ENCODE peak calls at places on chromosomes 11 and 22, in six cellular contexts. G is kidney, R is HFF-Myc, Q is neural progenitor cell, D is PC-9, K is breast epithelium. F is an unnamed sample.

GRCh38 chr22:46239261-46240048 is 10.6 kb downstream of the CDPF1 start:
- DNase-seq in G (no peak), R (no peak), Q (no peak), D (no peak), K (no peak), F (no peak)

GRCh38 chr11:94793822-94794221 is 25.7 kb downstream of the AMOTL1 start:
- DNase-seq in G (no peak), R (no peak), Q (no peak), D (no peak), K (no peak), F (no peak)

GRCh38 chr22:28899199-28899853 is 16.0 kb downstream of the ZNRF3 start:
- DNase-seq in G (no peak), R (no peak), Q (no peak), D (no peak), K (peak), F (no peak)

GRCh38 chr11:122107045-122107444 is 9.0 kb downstream of the BLID start:
- DNase-seq in G (no peak), R (no peak), Q (no peak), D (no peak), K (no peak), F (no peak)

GRCh38 chr11:6618117-6619020 is 853 bp downstream of the TPP1 start:
- DNase-seq in G (peak), R (no peak), Q (no peak), D (no peak), K (no peak), F (no peak)

GRCh38 chr22:29457730-29458129 is 19.3 kb downstream of the RFPL1 start:
- DNase-seq in G (no peak), R (peak), Q (peak), D (no peak), K (no peak), F (no peak)

GRCh38 chr11:69194956-69195355 is 39.2 kb downstream of the SMIM38 start:
- DNase-seq in G (no peak), R (no peak), Q (no peak), D (no peak), K (no peak), F (no peak)

GRCh38 chr11:8814923-8815240 is 96.1 kb upstream of the AKIP1 start:
- DNase-seq in G (peak), R (no peak), Q (no peak), D (no peak), K (no peak), F (no peak)

GRCh38 chr11:19670030-19670761 is 42.4 kb upstream of the NAV2 start:
- DNase-seq in G (no peak), R (no peak), Q (peak), D (no peak), K (no peak), F (no peak)

GRCh38 chr22:36027579-36027959 is 1.1 kb downstream of the RBFOX2 start:
- DNase-seq in G (no peak), R (no peak), Q (peak), D (no peak), K (no peak), F (no peak)

GRCh38 chr22:47015589-47016178 is 253.2 kb downstream of the TBC1D22A start:
- DNase-seq in G (no peak), R (no peak), Q (no peak), D (no peak), K (no peak), F (no peak)

GRCh38 chr11:13772223-13773046 is 104.0 kb downstream of the FAR1 start:
- DNase-seq in G (no peak), R (peak), Q (peak), D (peak), K (no peak), F (no peak)

GRCh38 chr22:37309221-37310074 is 27.1 kb downstream of the CYTH4 start:
- DNase-seq in G (no peak), R (no peak), Q (no peak), D (no peak), K (no peak), F (no peak)

GRCh38 chr11:80930038-80930437 is 1489.2 kb upstream of the TENM4 start:
- DNase-seq in G (no peak), R (no peak), Q (no peak), D (no peak), K (no peak), F (no peak)

GRCh38 chr11:2577071-2578005 is 122.5 kb downstream of the KCNQ1OT1 start:
- DNase-seq in G (peak), R (no peak), Q (no peak), D (no peak), K (no peak), F (no peak)

GRCh38 chr11:111526501-111526900 is 11.9 kb downstream of the HOATZ start:
- DNase-seq in G (no peak), R (no peak), Q (no peak), D (peak), K (no peak), F (no peak)

GRCh38 chr11:22426915-22427314 is 88.7 kb downstream of the SLC17A6 start:
- DNase-seq in G (no peak), R (no peak), Q (no peak), D (no peak), K (no peak), F (no peak)

GRCh38 chr11:91299980-91300379 is 924.6 kb upstream of the FAT3 start:
- DNase-seq in G (no peak), R (no peak), Q (no peak), D (no peak), K (no peak), F (no peak)

GRCh38 chr11:66981976-66982578 is 7.0 kb downstream of the C11orf86 start:
- DNase-seq in G (peak), R (peak), Q (no peak), D (peak), K (peak), F (no peak)

GRCh38 chr11:19382131-19382611 is 141.4 kb upstream of the E2F8 start:
- DNase-seq in G (no peak), R (no peak), Q (peak), D (no peak), K (no peak), F (no peak)

GRCh38 chr11:109735139-109735538 is 313.1 kb downstream of the C11orf87 start:
- DNase-seq in G (no peak), R (no peak), Q (no peak), D (no peak), K (no peak), F (no peak)

GRCh38 chr22:23849009-23850006 is 8.4 kb upstream of the SLC2A11 start:
- DNase-seq in G (peak), R (no peak), Q (peak), D (peak), K (peak), F (no peak)

GRCh38 chr22:49021926-49022815 is 805.5 kb downstream of the BRD1 start:
- DNase-seq in G (peak), R (no peak), Q (no peak), D (no peak), K (no peak), F (no peak)

GRCh38 chr11:62976109-62976508 is 8.7 kb downstream of the SLC22A6 start:
- DNase-seq in G (no peak), R (no peak), Q (no peak), D (no peak), K (no peak), F (no peak)

GRCh38 chr11:62980133-62980760 is 4.5 kb downstream of the SLC22A6 start:
- DNase-seq in G (no peak), R (no peak), Q (peak), D (no peak), K (no peak), F (no peak)

DNA sequence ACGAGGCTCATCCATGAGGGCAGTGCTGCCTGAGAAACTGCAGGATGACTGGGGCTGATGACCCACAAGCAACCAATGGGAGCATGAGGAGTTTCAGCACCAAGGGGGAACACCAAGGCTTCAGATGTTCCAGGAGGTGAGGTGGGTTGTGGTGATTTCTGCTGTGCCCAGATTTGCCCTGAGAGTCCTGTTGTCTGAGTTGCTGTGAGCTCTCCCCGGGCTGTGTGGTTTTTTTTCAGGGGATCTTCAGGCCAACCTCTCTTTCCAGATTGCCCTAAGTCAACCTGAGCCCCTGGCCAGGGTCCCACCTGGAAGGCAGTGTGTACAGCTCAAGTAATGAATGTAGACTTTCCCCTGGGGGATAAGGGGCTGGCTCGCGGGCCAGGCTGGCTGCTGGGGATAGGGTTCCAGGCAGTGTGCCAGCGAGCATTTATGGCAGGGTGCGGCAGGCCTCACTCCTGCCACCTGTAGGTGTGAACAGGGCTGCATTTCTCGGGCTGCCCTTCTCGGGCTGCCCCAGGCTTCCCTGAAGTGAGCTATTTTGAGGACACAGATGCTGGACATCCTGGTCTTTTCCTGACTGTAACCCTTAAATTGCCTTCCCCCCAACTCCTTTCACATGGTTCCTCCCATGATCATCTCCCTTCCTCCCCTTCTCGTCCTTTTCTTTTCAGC is 9.8 kb downstream of the SLC22A6 start:
- DNase-seq in G (no peak), R (peak), Q (peak), D (peak), K (no peak), F (no peak)
- TF ChIP-seq CTCF in G (peak), R (peak), Q (peak), D (peak), K (no peak), F (no peak)

GRCh38 chr11:86453290-86454030 is 78.8 kb downstream of the CCDC81 start:
- DNase-seq in G (no peak), R (no peak), Q (no peak), D (no peak), K (no peak), F (no peak)
- TF ChIP-seq CTCF in G (no peak), R (peak), Q (peak), D (no peak), K (no peak), F (no peak)

GRCh38 chr11:132126973-132127900 is 756.8 kb downstream of the NTM start:
- DNase-seq in G (no peak), R (peak), Q (peak), D (no peak), K (peak), F (no peak)
- TF ChIP-seq CTCF in G (peak), R (peak), Q (peak), D (peak), K (no peak), F (no peak)

DNA sequence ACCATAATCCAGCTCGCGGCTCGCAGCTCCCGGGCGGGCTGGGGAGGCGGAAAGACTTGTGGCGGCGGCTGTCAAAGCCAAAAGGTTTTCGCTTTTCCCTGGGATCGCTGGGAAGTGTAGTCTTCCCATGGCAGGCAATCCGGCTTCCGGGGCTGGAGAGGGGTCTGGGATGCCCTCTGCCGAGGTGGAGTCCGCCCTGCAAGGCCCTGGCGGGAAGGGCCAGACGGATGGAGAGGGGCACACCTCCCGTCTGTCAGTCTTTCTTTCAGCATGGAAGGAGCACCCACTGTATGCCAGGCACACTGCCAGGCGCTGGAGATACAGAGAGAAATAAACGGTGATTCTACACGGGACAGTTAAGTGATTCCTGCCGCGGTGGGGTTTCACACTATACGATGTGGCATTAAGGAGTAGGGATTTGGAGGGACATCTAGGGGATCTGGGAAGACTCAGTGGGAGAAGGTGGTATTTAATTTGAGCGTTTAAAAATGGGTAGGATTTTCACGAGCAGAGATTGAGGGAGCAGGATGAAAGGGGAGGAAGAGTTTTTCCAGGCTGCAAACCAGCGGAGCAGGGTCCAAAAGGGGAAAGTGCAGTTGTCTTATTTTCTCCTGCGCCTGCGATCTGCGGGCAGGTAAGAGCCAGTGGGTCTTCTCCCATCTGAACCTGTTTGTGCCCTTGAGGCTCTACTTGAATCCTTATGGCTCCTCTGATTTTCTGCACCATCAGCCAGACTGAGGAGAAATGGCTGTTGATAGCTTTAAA is at the start of gene BACE1:
- DNase-seq in G (peak), R (peak), Q (peak), D (peak), K (peak), F (no peak)
- TF ChIP-seq CTCF in G (peak), R (peak), Q (peak), D (peak), K (no peak), F (no peak)

GRCh38 chr11:126328444-126328843 is 24.6 kb downstream of the DCPS start:
- DNase-seq in G (peak), R (no peak), Q (no peak), D (no peak), K (no peak), F (no peak)
- TF ChIP-seq CTCF in G (no peak), R (no peak), Q (no peak), D (no peak), K (no peak), F (no peak)

DNA sequence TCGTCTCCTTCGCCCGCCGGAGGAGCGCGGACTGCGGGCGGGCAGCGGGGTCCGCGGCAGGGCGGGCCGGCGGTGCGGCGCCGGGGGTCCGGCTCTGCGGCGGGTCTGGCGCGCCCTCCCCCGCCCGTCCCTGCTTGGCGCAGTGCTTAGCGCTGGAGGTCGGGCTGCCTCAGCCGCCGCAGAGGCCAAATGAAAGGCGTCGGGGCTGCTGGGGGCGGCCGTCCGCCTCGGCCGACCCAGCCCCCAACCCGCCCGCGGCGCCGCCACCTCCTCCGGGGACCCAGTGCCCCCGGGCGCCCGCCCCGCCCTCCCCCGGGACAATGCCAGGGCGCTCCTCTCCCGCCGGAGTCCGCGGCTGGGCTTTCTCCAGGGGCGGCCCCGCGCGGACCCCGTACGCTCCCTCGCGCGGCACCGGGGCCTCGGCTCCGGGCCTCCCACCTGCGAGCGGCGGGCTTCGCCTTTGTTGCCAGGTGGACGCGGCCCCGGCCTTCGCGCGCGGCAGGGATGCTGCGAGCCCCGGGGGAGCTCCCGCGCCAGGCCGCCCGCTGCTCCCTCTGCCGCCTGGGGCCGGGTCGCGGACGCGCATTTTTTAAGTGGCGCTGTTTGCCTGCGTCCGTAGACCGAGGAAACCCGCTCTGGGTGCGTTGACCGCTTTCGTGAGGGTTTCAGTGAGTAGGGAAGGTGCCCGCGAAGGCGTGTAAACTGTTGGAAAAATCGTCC is 575 bp downstream of the APLP2 start:
- DNase-seq in G (peak), R (no peak), Q (peak), D (peak), K (no peak), F (no peak)
- TF ChIP-seq CTCF in G (no peak), R (no peak), Q (no peak), D (no peak), K (no peak), F (no peak)

DNA sequence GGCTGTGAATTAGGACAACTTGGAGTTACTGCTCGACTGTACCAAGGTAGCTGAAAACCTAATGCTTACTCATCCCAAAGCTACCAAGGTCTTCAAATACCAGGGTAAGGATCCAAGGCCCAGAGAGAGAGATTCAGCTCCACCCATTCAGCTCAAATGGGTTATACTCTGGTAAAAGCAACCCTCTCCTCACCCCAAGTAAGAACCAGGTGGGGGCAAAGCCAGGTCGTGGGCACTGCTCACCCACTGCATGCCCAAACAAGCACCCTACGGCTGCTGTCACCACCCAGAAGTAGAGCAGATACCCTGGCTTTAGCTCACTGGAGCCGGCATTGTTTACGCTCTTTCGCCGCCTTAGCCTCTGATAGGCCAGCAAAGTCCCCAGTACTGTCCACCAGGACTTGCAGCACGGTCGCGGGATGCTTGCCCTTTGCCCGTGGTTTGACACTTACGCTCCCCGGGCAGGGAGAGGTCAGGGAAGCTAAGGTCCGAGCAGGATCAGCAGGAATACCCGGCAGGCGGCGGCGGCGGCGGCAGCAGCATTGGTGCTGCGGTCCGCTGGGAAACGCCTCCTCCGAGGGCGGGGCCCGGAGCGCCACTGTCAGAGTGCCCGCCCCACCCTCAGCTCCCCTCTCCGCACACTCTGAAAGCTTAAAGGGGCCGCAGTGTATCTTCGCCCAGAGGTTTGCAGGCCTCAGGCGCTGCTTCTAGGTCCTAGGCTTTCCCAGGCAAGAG is 19.6 kb downstream of the CKAP5 start:
- DNase-seq in G (peak), R (peak), Q (peak), D (peak), K (peak), F (no peak)
- TF ChIP-seq CTCF in G (no peak), R (no peak), Q (no peak), D (no peak), K (peak), F (no peak)

DNA sequence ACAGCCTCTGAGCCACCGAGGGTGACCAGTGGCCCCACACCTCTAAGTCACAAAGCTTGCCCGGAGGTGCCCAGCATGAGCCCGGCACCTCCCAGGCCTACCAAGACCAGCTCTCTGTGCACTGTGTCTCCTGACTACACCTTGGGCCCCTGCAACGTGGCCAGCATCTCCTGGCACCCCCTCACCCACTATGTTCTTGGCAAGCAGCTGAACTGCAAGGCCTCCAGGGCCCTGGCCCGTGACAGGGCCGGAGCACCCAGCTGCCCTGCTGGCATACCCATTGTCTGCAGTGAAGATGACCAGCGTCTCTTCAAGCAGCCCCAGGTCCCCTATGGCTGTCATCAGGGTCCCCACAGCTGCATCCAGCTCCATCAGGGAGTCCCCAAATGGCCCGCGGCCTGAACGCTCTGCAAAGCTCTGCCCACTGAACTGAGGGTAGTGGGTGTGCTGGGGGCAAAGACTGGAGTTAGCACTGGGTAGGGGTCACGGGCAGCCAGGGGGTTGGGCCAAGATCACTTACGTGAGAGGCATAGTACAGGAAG is 1.6 kb downstream of the ARSA start:
- DNase-seq in G (peak), R (no peak), Q (no peak), D (no peak), K (no peak), F (peak)
- TF ChIP-seq CTCF in G (no peak), R (no peak), Q (no peak), D (peak), K (no peak), F (no peak)

DNA sequence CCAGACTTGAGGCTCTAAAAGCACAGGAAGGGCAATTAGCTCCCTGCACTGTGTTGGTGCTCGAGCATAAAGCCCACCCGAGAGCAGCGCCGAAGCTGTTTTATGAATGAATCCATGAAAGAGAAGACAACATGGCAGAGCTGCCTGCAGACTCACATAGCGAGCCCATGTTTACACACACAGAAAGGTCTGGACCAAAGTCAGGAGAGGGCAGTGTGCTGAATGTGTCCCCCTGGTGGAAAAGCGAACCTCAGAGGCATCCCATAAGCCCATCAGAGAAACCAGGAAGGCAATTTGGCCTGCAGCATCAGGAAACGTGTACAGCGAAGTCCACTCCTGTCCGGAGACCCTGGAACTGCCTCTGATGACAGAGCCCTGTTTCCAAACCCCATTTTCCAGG is 37.1 kb downstream of the CHRDL2 start:
- DNase-seq in G (no peak), R (no peak), Q (no peak), D (no peak), K (no peak), F (no peak)
- TF ChIP-seq CTCF in G (no peak), R (peak), Q (peak), D (no peak), K (no peak), F (no peak)

GRCh38 chr11:120432056-120433018 is 79.2 kb upstream of the GRIK4 start:
- DNase-seq in G (no peak), R (peak), Q (no peak), D (peak), K (peak), F (no peak)

GRCh38 chr11:120431633-120432032 is 79.9 kb upstream of the GRIK4 start:
- DNase-seq in G (no peak), R (peak), Q (peak), D (peak), K (no peak), F (no peak)
- TF ChIP-seq CTCF in G (no peak), R (peak), Q (peak), D (no peak), K (no peak), F (no peak)

F was measured in vagina.